ENCODE peak calls at places on chromosomes 5 and 9, in five cellular contexts. W, X, A, U and G are unnamed samples.

GRCh38 chr5:91136271-91136670 is 246.8 kb downstream of the ARRDC3 start:
- DNase-seq in W (no peak), X (peak; percentile 48), A (no peak), U (peak; percentile 19), G (no peak)

GRCh38 chr5:132055441-132055807 is 5.0 kb upstream of the IL3 start:
- DNase-seq in W (no peak), X (no peak), A (no peak), U (no peak), G (no peak)

GRCh38 chr9:91426123-91426745 is 2.6 kb upstream of the NFIL3 start:
- DNase-seq in W (peak; percentile 53), X (no peak), A (peak; percentile 67), U (peak; percentile 51), G (peak; percentile 54)

GRCh38 chr5:175700991-175701390 is 43.1 kb downstream of the HRH2 start:
- DNase-seq in W (no peak), X (no peak), A (peak; percentile 40), U (peak; percentile 13), G (peak; percentile 16)

GRCh38 chr9:78468231-78468630 is 171.3 kb downstream of the PSAT1 start:
- DNase-seq in W (no peak), X (no peak), A (no peak), U (no peak), G (no peak)

GRCh38 chr9:121026260-121026691 is 23.8 kb downstream of the C5 start:
- DNase-seq in W (peak; percentile 49), X (no peak), A (no peak), U (no peak), G (no peak)

GRCh38 chr5:111513175-111513520 is 813 bp upstream of the STARD4 start:
- DNase-seq in W (no peak), X (no peak), A (no peak), U (no peak), G (no peak)

GRCh38 chr5:172482156-172483020 is 28.1 kb upstream of the SH3PXD2B start:
- DNase-seq in W (no peak), X (no peak), A (no peak), U (no peak), G (no peak)

GRCh38 chr5:891117-891836 is 1.3 kb downstream of the BRD9 start:
- DNase-seq in W (peak; percentile 77), X (no peak), A (peak; percentile 62), U (peak; percentile 79), G (no peak)
- TF ChIP-seq POLR2A in W (peak; percentile 77), X (no peak), A (no peak), U (peak; percentile 27), G (no peak)

DNA sequence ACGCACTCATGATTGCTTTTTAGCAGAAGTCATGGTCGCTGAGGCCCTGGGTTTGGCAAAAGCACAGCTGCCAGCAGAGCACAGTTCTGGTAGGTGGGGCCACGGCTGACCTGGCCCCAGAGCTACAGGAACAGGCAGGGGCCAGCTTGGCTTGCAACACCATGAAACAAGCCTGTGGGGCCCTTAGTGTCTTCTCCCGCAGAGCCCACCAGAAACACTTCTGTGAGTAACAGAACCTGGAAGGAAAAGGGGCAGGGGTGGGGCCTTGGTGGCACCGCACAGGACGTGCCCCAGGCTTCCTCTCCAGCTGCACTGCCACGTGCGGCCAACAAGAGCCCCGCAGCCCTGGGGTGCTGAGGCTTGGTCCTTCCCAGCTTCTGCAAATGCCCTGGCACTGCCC is 4.8 kb downstream of the ASB6 start:
- DNase-seq in W (no peak), X (no peak), A (no peak), U (no peak), G (no peak)
- TF ChIP-seq POLR2A in W (no peak), X (no peak), A (no peak), U (no peak), G (no peak)

DNA sequence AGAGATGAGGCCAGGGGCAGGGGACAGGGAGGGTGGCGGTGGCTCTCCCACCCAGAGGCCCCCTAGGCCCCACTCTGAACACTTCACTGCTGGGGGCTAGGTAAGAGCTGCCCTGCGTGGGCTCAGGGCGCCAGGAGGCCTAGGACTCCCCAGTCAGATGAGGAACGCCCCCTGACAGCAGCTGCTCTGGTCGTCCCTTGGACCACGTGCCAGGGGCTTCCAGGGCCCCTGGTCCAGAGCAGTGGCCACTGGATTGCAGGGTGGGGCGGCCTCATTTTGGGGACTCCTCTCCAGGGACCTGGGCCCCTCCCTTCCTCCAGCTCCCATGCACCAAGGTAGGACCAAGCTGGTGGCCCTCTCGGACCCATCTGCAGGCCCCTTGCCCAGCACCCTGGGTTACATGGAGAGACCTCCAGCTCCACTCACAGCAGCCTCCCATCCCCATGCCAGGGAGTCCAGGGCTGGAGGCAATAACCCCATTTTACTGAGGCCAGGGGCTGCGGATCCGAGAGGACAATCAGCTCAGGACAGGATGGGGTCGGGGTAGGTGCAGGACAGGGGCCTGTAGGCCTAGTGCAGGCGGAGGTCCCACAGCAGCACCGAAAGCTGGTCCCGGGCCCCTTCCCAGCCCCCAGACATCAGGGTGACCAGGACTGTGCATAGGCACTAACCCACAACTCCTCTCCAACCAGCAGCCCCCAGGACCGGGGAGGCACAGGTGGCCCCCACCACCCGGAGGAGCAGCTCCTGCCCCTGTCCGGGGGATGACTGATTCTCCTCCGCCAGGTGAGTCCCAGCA is 1.5 kb downstream of the EGFL7 start:
- DNase-seq in W (no peak), X (no peak), A (no peak), U (no peak), G (no peak)
- TF ChIP-seq POLR2A in W (no peak), X (no peak), A (no peak), U (no peak), G (no peak)

GRCh38 chr5:95961617-95962474 is at the start of gene ELL2:
- DNase-seq in W (peak; percentile 97), X (peak; percentile 100), A (peak; percentile 96), U (peak; percentile 100), G (peak; percentile 99)
- TF ChIP-seq POLR2A in W (peak; percentile 64), X (peak; percentile 45), A (peak; percentile 50), U (peak; percentile 24), G (peak; percentile 67)

GRCh38 chr9:128719919-128720605 is 3.9 kb downstream of the ZDHHC12 start:
- DNase-seq in W (no peak), X (no peak), A (no peak), U (no peak), G (no peak)
- TF ChIP-seq POLR2A in W (no peak), X (no peak), A (no peak), U (no peak), G (no peak)

DNA sequence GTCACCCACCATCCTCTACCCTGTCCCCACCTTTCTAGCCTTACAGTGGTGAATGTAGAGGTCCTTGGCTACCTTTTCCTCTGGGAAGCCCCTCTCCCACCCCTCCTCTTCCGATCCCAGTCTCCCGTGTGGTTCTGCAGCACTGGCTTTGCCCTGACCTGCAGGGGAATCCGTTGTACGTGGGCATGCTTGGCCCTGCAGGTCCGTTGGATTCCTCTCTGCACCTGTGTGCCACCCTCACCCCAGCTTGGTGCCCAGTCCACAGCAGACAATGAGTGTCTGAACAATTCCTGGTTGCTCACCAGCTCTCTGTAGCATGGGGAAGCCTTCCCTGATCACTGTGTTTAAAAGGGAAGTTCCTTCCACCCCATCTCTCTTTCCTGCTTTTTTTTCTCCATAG is 185.1 kb downstream of the PAX5 start:
- DNase-seq in W (no peak), X (no peak), A (no peak), U (no peak), G (no peak)
- TF ChIP-seq POLR2A in W (no peak), X (no peak), A (no peak), U (no peak), G (no peak)

GRCh38 chr5:174234388-174234787 is 188.9 kb downstream of the NSG2 start:
- DNase-seq in W (no peak), X (no peak), A (no peak), U (no peak), G (no peak)
- TF ChIP-seq POLR2A in W (no peak), X (no peak), A (no peak), U (no peak), G (no peak)

DNA sequence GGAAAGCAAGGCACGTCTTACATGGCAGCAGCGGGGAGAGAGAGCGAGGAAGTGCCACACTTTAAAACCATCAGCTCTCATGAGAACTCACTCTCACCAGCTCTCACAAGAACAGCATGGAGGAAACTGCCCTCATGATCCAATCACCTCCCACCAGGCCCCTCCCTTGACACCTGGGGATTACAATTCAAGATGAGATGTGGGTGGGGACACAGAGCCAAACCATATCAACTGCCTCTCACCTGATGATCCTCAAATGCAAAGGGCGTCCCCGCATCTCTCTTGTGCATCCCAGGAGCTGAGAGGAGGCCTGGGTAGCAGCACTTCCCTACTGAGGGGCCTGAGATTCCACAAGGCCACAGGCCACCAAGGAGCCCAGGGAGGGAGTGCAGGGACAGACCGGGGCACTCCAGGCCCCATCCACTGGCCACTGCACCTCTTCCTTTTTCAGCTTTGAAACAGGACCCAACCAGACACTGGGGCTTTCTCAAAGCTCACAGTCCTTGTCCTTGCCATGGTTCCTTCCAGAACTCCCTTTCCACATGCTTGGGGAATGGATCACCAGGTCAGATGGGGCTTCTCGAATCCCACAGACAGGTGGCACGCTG is 54.5 kb upstream of the IL17B start:
- DNase-seq in W (no peak), X (no peak), A (no peak), U (no peak), G (no peak)
- TF ChIP-seq POLR2A in W (no peak), X (no peak), A (no peak), U (no peak), G (no peak)